ENCODE peak calls at places on chromosomes 4 and X, in five cellular contexts. V is CD8-positive, alpha-beta T cell; M is aorta; T is spleen; H is Caco-2. E is an unnamed sample. For H3K9me3, the result is how much of the 10 kb centered on the place peaks cover.

GRCh38 chrX:108224218-108224617 is 132.6 kb downstream of the ATG4A start:
- DNase-seq in V (no peak), M (no peak), T (no peak), H (no peak), E (no peak)

GRCh38 chrX:140503714-140504351 is 1.0 kb downstream of the SOX3 start:
- DNase-seq in V (no peak), M (no peak), T (no peak), H (no peak), E (no peak)

GRCh38 chr4:186485621-186486062 is 69.7 kb downstream of the MTNR1A start:
- DNase-seq in V (no peak), M (peak), T (no peak), H (no peak), E (no peak)

GRCh38 chr4:118281611-118282442 is 71.0 kb downstream of the PRSS12 start:
- DNase-seq in V (no peak), M (no peak), T (peak), H (no peak), E (no peak)

GRCh38 chr4:186634591-186635128 is 79.3 kb upstream of the MTNR1A start:
- DNase-seq in V (no peak), M (no peak), T (no peak), H (no peak), E (no peak)

GRCh38 chr4:86916392-86916791 is 18.4 kb upstream of the AFF1 start:
- DNase-seq in V (no peak), M (no peak), T (no peak), H (no peak), E (no peak)

GRCh38 chr4:185165605-185166063 is 22.6 kb downstream of the SLC25A4 start:
- DNase-seq in V (no peak), M (no peak), T (no peak), H (no peak), E (no peak)

GRCh38 chrX:24079405-24079804 is 24.6 kb downstream of the EIF2S3 start:
- DNase-seq in V (no peak), M (no peak), T (no peak), H (no peak), E (no peak)

GRCh38 chrX:28586891-28587635 is at the start of gene IL1RAPL1:
- DNase-seq in V (no peak), M (no peak), T (no peak), H (peak), E (no peak)

GRCh38 chrX:139113682-139114081 is 402.2 kb upstream of the FGF13 start:
- DNase-seq in V (no peak), M (peak), T (no peak), H (no peak), E (no peak)

GRCh38 chr4:81845273-81845672 is 373.6 kb upstream of the RASGEF1B start:
- DNase-seq in V (no peak), M (no peak), T (no peak), H (peak), E (no peak)

GRCh38 chrX:151596282-151596681 is 32.8 kb downstream of the PASD1 start:
- DNase-seq in V (no peak), M (no peak), T (no peak), H (no peak), E (no peak)

GRCh38 chr4:10184051-10184450 is 67.5 kb upstream of the WDR1 start:
- DNase-seq in V (no peak), M (no peak), T (no peak), H (no peak), E (no peak)

GRCh38 chrX:138745215-138745614 is 33.7 kb upstream of the FGF13 start:
- DNase-seq in V (no peak), M (no peak), T (no peak), H (peak), E (no peak)

GRCh38 chr4:147586637-147587036 is 30.6 kb upstream of the TMEM184C start:
- DNase-seq in V (no peak), M (no peak), T (no peak), H (no peak), E (no peak)

GRCh38 chrX:76253432-76253831 is 80.6 kb downstream of the PBDC1 start:
- DNase-seq in V (peak), M (no peak), T (no peak), H (peak), E (peak)

GRCh38 chr4:54942735-54943134 is 182.7 kb downstream of the KDR start:
- DNase-seq in V (peak), M (no peak), T (no peak), H (no peak), E (no peak)

GRCh38 chrX:10574663-10575062 is 45.7 kb downstream of the MID1 start:
- DNase-seq in V (no peak), M (no peak), T (no peak), H (no peak), E (no peak)

GRCh38 chrX:46912673-46913491 is 661 bp downstream of the JADE3 start:
- DNase-seq in V (peak), M (peak), T (peak), H (peak), E (no peak)

GRCh38 chr4:182749768-182750167 is 167.4 kb downstream of the DCTD start:
- DNase-seq in V (no peak), M (no peak), T (no peak), H (no peak), E (no peak)

GRCh38 chr4:178415925-178416324 is 973.7 kb upstream of the AGA start:
- DNase-seq in V (no peak), M (no peak), T (peak), H (no peak), E (no peak)

GRCh38 chr4:136784326-136784725 is 748.0 kb downstream of the PCDH18 start:
- DNase-seq in V (no peak), M (no peak), T (no peak), H (no peak), E (no peak)

GRCh38 chr4:6892190-6892908 is 17.3 kb upstream of the TBC1D14 start:
- DNase-seq in V (peak), M (peak), T (peak), H (peak), E (no peak)

GRCh38 chr4:25908491-25908901 is 5.5 kb upstream of the SMIM20 start:
- DNase-seq in V (no peak), M (no peak), T (no peak), H (no peak), E (no peak)

GRCh38 chrX:47612418-47612817 is 7.2 kb downstream of the SYN1 start:
- DNase-seq in V (no peak), M (no peak), T (no peak), H (no peak), E (no peak)

GRCh38 chr4:44869222-44869882 is 143.0 kb upstream of the GNPDA2 start:
- DNase-seq in V (no peak), M (no peak), T (no peak), H (no peak), E (no peak)

GRCh38 chr4:68433582-68433981 is 13.7 kb upstream of the TMPRSS11E start:
- DNase-seq in V (no peak), M (no peak), T (no peak), H (no peak), E (no peak)

GRCh38 chr4:160202802-160203201 is 1099.9 kb downstream of the RAPGEF2 start:
- DNase-seq in V (no peak), M (no peak), T (no peak), H (no peak), E (no peak)

GRCh38 chr4:55768291-55768690 is 51.3 kb upstream of the EXOC1L start:
- DNase-seq in V (no peak), M (no peak), T (no peak), H (peak), E (peak)

GRCh38 chr4:154877110-154877760 is 96.2 kb downstream of the RBM46 start:
- DNase-seq in V (no peak), M (no peak), T (no peak), H (no peak), E (no peak)
- H3K9me3 ChIP-seq in V (under half), M (under half), T (under half), H (under half), E (under half)

GRCh38 chr4:154490589-154491340 is 834 bp downstream of the DCHS2 start:
- DNase-seq in V (no peak), M (no peak), T (peak), H (no peak), E (no peak)
- H3K4me3 ChIP-seq in V (peak), M (peak), T (peak), H (no peak), E (peak)

GRCh38 chrX:152872522-152872921 is 25.3 kb upstream of the ZNF185 start:
- DNase-seq in V (no peak), M (no peak), T (no peak), H (no peak), E (no peak)

GRCh38 chrX:152878976-152879755 is 18.7 kb upstream of the ZNF185 start:
- DNase-seq in V (no peak), M (no peak), T (peak), H (no peak), E (no peak)

GRCh38 chrX:152881289-152881688 is 16.6 kb upstream of the ZNF185 start:
- DNase-seq in V (no peak), M (no peak), T (no peak), H (no peak), E (no peak)

GRCh38 chrX:152873361-152873760 is 24.5 kb upstream of the ZNF185 start:
- DNase-seq in V (no peak), M (no peak), T (no peak), H (no peak), E (no peak)

DNA sequence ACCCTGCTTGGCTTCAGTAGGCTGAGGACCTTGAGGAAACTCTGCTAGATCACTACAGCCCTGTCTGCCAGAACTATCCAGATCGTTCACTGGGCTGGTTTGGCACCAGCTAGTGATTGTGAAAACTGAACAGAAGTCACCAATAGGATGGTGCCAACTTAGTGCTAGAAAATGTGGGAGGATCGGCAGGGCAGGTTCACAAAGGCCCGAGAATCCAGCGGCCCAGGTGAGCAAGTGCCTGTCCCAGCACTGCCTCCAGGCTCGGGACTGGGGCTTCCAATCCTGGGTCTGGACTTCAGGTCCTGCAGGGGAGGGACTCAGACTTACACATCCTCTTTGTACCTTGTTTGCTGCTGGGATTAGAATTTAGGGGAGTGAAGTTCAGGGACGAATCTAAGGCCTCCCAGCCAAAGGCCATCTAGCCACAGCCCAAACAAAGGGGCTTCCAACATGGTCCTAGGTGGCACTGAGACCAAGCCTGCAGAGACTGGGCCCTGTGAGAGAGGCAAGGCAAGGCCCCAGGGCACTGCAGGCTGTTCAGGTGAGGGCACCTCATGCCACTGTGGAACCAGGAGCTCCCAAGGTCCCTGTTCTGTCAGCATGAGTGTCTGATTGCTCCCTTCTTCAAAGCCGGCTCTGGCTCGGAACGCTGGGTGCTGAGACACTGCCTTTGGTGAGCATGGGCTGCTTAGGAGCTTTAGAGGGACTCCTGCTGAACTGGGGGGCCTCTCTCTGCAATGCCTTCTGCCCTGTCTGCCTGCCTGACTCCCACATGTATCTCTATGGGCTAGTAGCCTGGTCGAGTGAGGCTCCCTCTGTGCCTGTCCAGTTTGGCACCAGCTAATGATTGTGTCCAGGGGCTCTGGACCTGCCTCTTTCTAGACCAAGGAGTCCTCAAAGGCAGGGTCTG is 20.7 kb upstream of the ZNF185 start:
- DNase-seq in V (no peak), M (no peak), T (no peak), H (no peak), E (no peak)
- H3K9me3 ChIP-seq in V (under half), M (under half), T (under half), H (under half), E (under half)

GRCh38 chr4:17326756-17327155 is 185.1 kb downstream of the QDPR start:
- DNase-seq in V (no peak), M (no peak), T (no peak), H (no peak), E (no peak)

GRCh38 chr4:17323619-17324400 is 188.1 kb downstream of the QDPR start:
- DNase-seq in V (no peak), M (no peak), T (no peak), H (no peak), E (no peak)

GRCh38 chr4:17325098-17325497 is 186.8 kb downstream of the QDPR start:
- DNase-seq in V (no peak), M (no peak), T (no peak), H (no peak), E (no peak)

GRCh38 chr4:17322514-17322913 is 189.4 kb downstream of the QDPR start:
- DNase-seq in V (no peak), M (no peak), T (no peak), H (no peak), E (no peak)

GRCh38 chr4:17324431-17324830 is 187.5 kb downstream of the QDPR start:
- DNase-seq in V (peak), M (no peak), T (no peak), H (peak), E (peak)
- H3K4me3 ChIP-seq in V (no peak), M (no peak), T (no peak), H (no peak), E (no peak)

DNA sequence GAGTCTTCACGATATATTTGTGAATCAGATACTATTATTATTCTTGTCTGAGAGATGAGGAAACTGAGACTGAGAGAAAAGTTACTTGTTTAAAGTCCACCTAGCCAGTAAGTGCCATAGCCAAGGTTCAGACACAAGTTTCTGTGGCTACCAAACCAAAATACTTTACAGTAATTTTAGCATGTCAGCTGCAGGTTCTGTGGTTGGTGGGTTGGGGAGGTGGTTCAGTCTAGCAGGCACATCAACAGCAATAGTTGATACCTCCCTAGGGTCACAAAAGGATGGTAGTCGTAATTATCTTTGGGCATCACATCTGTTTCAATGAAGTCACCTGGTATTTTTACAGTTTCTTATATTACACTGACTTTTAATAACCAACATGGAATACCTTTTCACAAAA is 35.6 kb upstream of the EDA2R start:
- DNase-seq in V (no peak), M (no peak), T (no peak), H (no peak), E (no peak)
- H3K9me3 ChIP-seq in V (under half), M (under half), T (under half), H (under half), E (under half)

E was measured in iPS DF 6.9.